ENCODE peak calls at places on chromosomes 2 and 18, in six cellular contexts. A is GM23338, Y is H1, M is prostate gland, V is GM12891, W is GM12892. J is an unnamed sample.

GRCh38 chr2:120346034-120346666 is at the start of gene INHBB:
- DNase-seq in A (peak; percentile 46), V (no peak), Y (no peak), M (peak; percentile 21), W (no peak), J (no peak)

GRCh38 chr2:153387203-153387602 is 91.4 kb downstream of the RPRM start:
- DNase-seq in Y (no peak), V (no peak), W (no peak), A (no peak), M (no peak), J (no peak)

GRCh38 chr18:70454705-70455322 is 166.0 kb downstream of the SOCS6 start:
- DNase-seq in V (no peak), Y (no peak), M (peak; percentile 44), W (no peak), A (peak; percentile 81), J (no peak)

GRCh38 chr18:46419391-46420141 is 237.5 kb downstream of the LOXHD1 start:
- DNase-seq in Y (no peak), V (no peak), A (peak; percentile 66), M (no peak), W (no peak), J (no peak)

GRCh38 chr2:232363784-232364615 is 14.6 kb upstream of the ALPP start:
- DNase-seq in A (no peak), Y (peak; percentile 34), V (no peak), W (no peak), M (no peak), J (no peak)

GRCh38 chr2:215553946-215554345 is 118.1 kb upstream of the FN1 start:
- DNase-seq in V (no peak), Y (no peak), M (no peak), W (no peak), A (peak; percentile 25), J (no peak)

GRCh38 chr2:66495788-66496640 is 61.1 kb downstream of the MEIS1 start:
- DNase-seq in W (no peak), V (no peak), A (peak; percentile 64), M (peak; percentile 80), Y (no peak), J (peak; percentile 70)

GRCh38 chr2:40554665-40555294 is 102.9 kb upstream of the SLC8A1 start:
- DNase-seq in V (no peak), W (no peak), A (peak; percentile 79), Y (peak; percentile 88), M (peak; percentile 27), J (peak; percentile 68)

GRCh38 chr2:212154392-212154791 is 384.2 kb downstream of the ERBB4 start:
- DNase-seq in V (no peak), M (no peak), A (no peak), Y (no peak), W (no peak), J (no peak)

GRCh38 chr18:49137585-49137984 is 186.8 kb upstream of the SMAD7 start:
- DNase-seq in A (no peak), Y (no peak), V (no peak), M (no peak), W (no peak), J (no peak)

GRCh38 chr18:49139726-49140125 is 189.0 kb upstream of the SMAD7 start:
- DNase-seq in A (no peak), Y (no peak), V (no peak), M (no peak), W (no peak), J (no peak)

GRCh38 chr18:49137093-49137492 is 186.3 kb upstream of the SMAD7 start:
- DNase-seq in Y (no peak), A (no peak), W (no peak), M (no peak), V (no peak), J (no peak)

GRCh38 chr18:49133112-49133511 is 182.3 kb upstream of the SMAD7 start:
- DNase-seq in W (no peak), M (no peak), V (no peak), Y (no peak), A (no peak), J (no peak)

DNA sequence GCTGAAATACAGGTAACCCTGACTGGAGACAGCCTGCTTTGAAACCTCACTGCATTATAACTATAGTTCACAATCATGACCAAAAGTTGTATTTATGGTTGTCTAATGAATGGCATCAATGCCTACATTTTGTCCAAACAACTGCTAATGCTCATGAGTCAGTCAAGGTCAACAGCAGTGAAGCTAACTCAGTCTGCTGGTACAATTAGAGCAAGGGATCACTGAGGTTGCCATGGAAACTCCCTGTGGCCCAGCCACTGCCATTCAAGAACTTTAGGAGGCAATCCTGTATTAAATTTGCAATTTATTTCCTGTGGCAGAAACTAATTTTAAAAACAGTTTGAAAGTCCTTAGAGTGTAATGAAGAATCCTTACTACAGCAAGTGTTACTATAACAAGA is 185.1 kb upstream of the SMAD7 start:
- DNase-seq in A (peak; percentile 36), W (no peak), V (no peak), Y (no peak), M (no peak), J (no peak)
- TF ChIP-seq POLR2AphosphoS5 in A (no peak), W (no peak), V (no peak), Y (no peak), M (no peak), J (no peak)

GRCh38 chr2:141341444-141341843 is 789.4 kb downstream of the LRP1B start:
- DNase-seq in W (no peak), A (no peak), M (no peak), Y (no peak), V (no peak), J (no peak)
- TF ChIP-seq POLR2AphosphoS5 in W (no peak), A (no peak), M (no peak), Y (no peak), V (no peak), J (no peak)

DNA sequence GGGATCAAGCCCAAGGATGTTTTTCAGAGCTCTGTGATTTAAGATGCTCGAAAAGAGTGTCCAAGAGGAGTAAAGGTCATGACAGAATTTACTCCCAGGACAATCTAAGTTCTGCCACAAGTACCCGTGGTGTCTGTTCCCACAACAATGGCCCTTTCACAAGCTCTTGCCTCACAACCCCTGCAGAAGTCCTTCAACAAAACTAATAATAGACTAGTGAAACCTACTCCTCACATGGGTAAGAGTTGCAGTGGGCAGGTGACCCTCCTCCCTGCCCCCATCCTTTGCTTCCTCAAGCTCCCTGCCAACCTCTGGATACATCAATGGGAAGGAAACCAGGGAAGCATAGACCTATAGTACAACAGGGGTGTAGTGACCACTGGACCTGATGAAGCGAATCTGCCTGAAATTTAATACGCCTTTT is 34.9 kb downstream of the PTCD3 start:
- DNase-seq in W (no peak), M (no peak), A (no peak), Y (no peak), V (no peak), J (no peak)
- TF ChIP-seq POLR2AphosphoS5 in W (no peak), M (no peak), A (peak; percentile 15), Y (no peak), V (no peak), J (no peak)

DNA sequence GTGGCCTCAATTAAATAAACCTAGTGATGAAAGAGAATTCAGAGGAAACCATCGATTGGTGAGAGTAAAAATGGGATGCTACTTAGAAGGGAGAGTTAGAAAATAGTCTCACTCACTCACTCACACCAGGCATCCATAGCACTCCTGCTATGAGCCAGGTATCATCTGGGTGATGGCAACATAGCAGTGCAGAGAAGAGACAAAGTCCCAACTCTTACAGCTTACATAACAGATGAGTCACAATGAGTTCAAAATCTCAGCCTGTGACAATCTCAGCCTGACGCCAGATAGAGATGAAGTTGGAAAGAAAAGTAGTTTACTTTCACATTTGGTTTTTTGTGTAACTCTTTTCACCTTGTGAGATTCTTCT is 55.4 kb upstream of the THOC1 start:
- DNase-seq in W (no peak), A (no peak), Y (no peak), M (no peak), V (no peak), J (no peak)
- TF ChIP-seq POLR2AphosphoS5 in W (no peak), A (no peak), Y (no peak), M (no peak), V (no peak), J (no peak)

DNA sequence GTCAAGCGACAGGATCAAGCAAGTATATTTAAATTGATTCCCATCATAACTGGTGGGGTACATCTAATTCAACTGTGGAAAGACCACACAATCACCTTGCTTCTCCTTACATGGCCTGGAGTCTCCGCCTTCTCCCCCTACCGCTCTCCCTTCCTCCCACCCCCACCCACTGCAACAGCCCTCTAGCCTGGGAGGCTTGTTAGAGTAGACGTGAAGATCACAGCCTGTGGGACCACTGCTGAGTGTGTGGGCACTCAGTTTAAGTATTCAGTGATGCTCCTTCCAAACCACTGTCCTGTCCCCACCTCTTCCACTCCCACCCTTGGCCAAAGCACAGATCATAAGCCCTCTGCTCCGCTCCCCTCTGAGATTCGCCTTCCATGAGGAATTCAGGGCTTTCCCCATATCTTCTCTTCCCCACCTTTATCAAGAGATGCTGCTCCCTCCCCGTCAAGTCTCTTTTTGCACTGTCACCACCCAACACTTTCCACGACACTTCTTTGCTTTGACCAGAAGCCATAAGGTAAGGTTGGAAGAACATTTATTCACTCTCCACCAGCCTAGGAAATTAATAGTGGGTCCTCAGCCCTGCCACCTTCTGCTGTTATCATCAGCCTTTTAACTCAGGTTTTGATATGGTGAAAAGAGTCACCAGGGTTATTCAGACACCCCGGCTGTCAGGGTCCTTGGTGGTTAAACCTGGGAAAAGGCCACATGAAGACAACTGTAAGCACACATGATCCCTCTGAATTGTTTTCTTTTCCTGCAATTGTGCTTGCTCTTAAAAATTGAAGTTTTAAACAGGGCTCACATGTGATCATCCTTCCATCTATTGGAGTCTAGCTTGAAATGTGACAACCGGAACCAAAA is 1.7 kb downstream of the METTL4 start:
- DNase-seq in A (no peak), Y (no peak), M (no peak), W (no peak), V (no peak), J (no peak)
- TF ChIP-seq POLR2AphosphoS5 in A (no peak), Y (no peak), M (no peak), W (no peak), V (no peak), J (no peak)

GRCh38 chr2:47720036-47720435 is 62.9 kb upstream of the MSH6 start:
- DNase-seq in M (no peak), V (no peak), W (no peak), Y (no peak), A (no peak), J (no peak)

GRCh38 chr2:47720559-47720958 is 62.4 kb upstream of the MSH6 start:
- DNase-seq in A (no peak), V (no peak), W (no peak), M (no peak), Y (no peak), J (no peak)

GRCh38 chr2:47715552-47715951 is 67.4 kb upstream of the MSH6 start:
- DNase-seq in M (no peak), V (no peak), W (no peak), Y (no peak), A (no peak), J (no peak)

GRCh38 chr2:47721296-47721695 is 61.6 kb upstream of the MSH6 start:
- DNase-seq in V (no peak), A (no peak), Y (no peak), M (no peak), W (no peak), J (no peak)

DNA sequence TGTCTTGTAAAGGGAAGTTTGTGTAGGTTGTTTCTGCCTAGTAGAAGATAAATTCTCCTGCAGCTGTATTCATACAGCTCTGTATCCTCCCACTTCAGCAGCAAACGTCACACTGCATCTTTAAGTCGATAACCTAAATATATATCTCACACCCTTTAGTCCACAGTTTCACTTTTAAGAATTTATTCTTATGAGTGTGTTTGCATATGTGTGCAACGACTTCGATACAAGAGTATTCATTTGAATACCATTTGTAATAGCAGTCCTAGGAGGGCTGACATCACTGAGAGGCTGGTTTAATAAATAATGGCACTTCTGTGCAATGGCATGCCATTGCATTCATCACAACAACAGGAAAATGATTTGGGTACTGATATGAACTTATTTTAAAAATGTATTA is 63.8 kb upstream of the MSH6 start:
- DNase-seq in Y (no peak), M (no peak), A (no peak), V (no peak), W (no peak), J (no peak)
- TF ChIP-seq POLR2AphosphoS5 in Y (no peak), M (no peak), A (no peak), V (no peak), W (no peak), J (no peak)

J was measured in stomach.